ENCODE peak calls at places on chromosomes 13 and 19, in eight cellular contexts. R is IMR-90, C is gastrocnemius medialis, T is Caco-2, W is SK-N-SH, U is ovary, S is heart right ventricle, Y is uterus. H is an unnamed sample.

GRCh38 chr13:85508683-85509329 is 290.4 kb downstream of the SLITRK6 start:
- DNase-seq in R (no peak), C (no peak), T (peak), W (no peak), U (no peak), S (no peak), Y (no peak), H (no peak)

GRCh38 chr13:112835796-112836195 is 133.2 kb upstream of the MCF2L start:
- DNase-seq in R (no peak), C (no peak), T (no peak), W (no peak), U (no peak), S (no peak), Y (no peak), H (no peak)

GRCh38 chr19:43152217-43152616 is 34.1 kb downstream of the PSG5 start:
- DNase-seq in R (peak), C (no peak), T (peak), W (no peak), U (no peak), S (no peak), Y (no peak), H (peak)

GRCh38 chr19:19405919-19406877 is 723 bp downstream of the GATAD2A start:
- DNase-seq in R (peak), C (no peak), T (peak), W (peak), U (peak), S (peak), Y (peak), H (peak)

GRCh38 chr19:46466536-46467199 is 4.7 kb downstream of the PNMA8A start:
- DNase-seq in R (peak), C (no peak), T (no peak), W (no peak), U (peak), S (peak), Y (peak), H (no peak)

GRCh38 chr19:50975766-50976165 is 6.4 kb upstream of the KLK6 start:
- DNase-seq in R (no peak), C (no peak), T (peak), W (no peak), U (no peak), S (no peak), Y (no peak), H (peak)

GRCh38 chr19:4642625-4643024 is 3.3 kb downstream of the TNFAIP8L1 start:
- DNase-seq in R (no peak), C (no peak), T (no peak), W (no peak), U (no peak), S (no peak), Y (no peak), H (no peak)

GRCh38 chr19:15471639-15472101 is 7.3 kb upstream of the RASAL3 start:
- DNase-seq in R (no peak), C (no peak), T (no peak), W (peak), U (no peak), S (no peak), Y (no peak), H (no peak)

GRCh38 chr19:2055871-2056809 is 5.1 kb upstream of the MKNK2 start:
- DNase-seq in R (peak), C (peak), T (no peak), W (peak), U (peak), S (peak), Y (peak), H (no peak)

GRCh38 chr19:19385900-19386339 is 19.6 kb upstream of the GATAD2A start:
- DNase-seq in R (no peak), C (no peak), T (no peak), W (no peak), U (no peak), S (no peak), Y (peak), H (no peak)

GRCh38 chr19:28485300-28485699 is 727.7 kb downstream of the UQCRFS1 start:
- DNase-seq in R (no peak), C (peak), T (no peak), W (no peak), U (no peak), S (no peak), Y (no peak), H (peak)

GRCh38 chr13:52011690-52012511 is at the start of gene ALG11:
- DNase-seq in R (peak), C (peak), T (peak), W (peak), U (peak), S (peak), Y (peak), H (peak)

GRCh38 chr19:12880551-12881171 is 588 bp downstream of the DNASE2 start:
- DNase-seq in R (peak), C (no peak), T (no peak), W (no peak), U (no peak), S (peak), Y (peak), H (no peak)

GRCh38 chr19:31214997-31215396 is 134.2 kb downstream of the TSHZ3 start:
- DNase-seq in R (no peak), C (no peak), T (no peak), W (no peak), U (no peak), S (no peak), Y (no peak), H (no peak)

GRCh38 chr13:28012896-28013295 is 24.4 kb upstream of the URAD start:
- DNase-seq in R (no peak), C (no peak), T (no peak), W (no peak), U (no peak), S (no peak), Y (no peak), H (no peak)

GRCh38 chr13:76879211-76879875 is 6.9 kb downstream of the KCTD12 start:
- DNase-seq in R (peak), C (peak), T (no peak), W (peak), U (peak), S (peak), Y (peak), H (no peak)

GRCh38 chr19:37983916-37984315 is 76.9 kb downstream of the SIPA1L3 start:
- DNase-seq in R (no peak), C (no peak), T (no peak), W (no peak), U (no peak), S (no peak), Y (no peak), H (no peak)

GRCh38 chr13:34076319-34076718 is 258.4 kb downstream of the RFC3 start:
- DNase-seq in R (no peak), C (no peak), T (no peak), W (no peak), U (no peak), S (no peak), Y (no peak), H (no peak)

GRCh38 chr19:50906217-50906616 is 5.0 kb downstream of the KLK4 start:
- DNase-seq in R (no peak), C (no peak), T (peak), W (peak), U (no peak), S (no peak), Y (no peak), H (peak)

GRCh38 chr19:29194658-29195057 is 18.3 kb downstream of the UQCRFS1 start:
- DNase-seq in R (no peak), C (no peak), T (no peak), W (no peak), U (no peak), S (no peak), Y (no peak), H (no peak)

GRCh38 chr19:35987571-35987896 is 7.5 kb upstream of the SDHAF1 start:
- DNase-seq in R (no peak), C (no peak), T (no peak), W (no peak), U (no peak), S (no peak), Y (no peak), H (no peak)

GRCh38 chr19:47187023-47187655 is 43.9 kb downstream of the BBC3 start:
- DNase-seq in R (no peak), C (no peak), T (no peak), W (peak), U (no peak), S (no peak), Y (no peak), H (no peak)

GRCh38 chr13:75279834-75280369 is 202.1 kb downstream of the TBC1D4 start:
- DNase-seq in R (no peak), C (no peak), T (peak), W (no peak), U (no peak), S (no peak), Y (no peak), H (no peak)

GRCh38 chr13:111210945-111211469 is 95.9 kb downstream of the ARHGEF7 start:
- DNase-seq in R (no peak), C (no peak), T (no peak), W (no peak), U (no peak), S (no peak), Y (no peak), H (no peak)

GRCh38 chr19:530133-531008 is 1.2 kb upstream of the CDC34 start:
- DNase-seq in R (no peak), C (no peak), T (no peak), W (no peak), U (peak), S (no peak), Y (peak), H (no peak)

GRCh38 chr19:4061178-4061682 is 5.5 kb downstream of the ZBTB7A start:
- DNase-seq in R (no peak), C (peak), T (no peak), W (no peak), U (peak), S (peak), Y (peak), H (peak)

GRCh38 chr19:38483016-38483630 is 49.6 kb downstream of the RYR1 start:
- DNase-seq in R (no peak), C (no peak), T (no peak), W (peak), U (no peak), S (no peak), Y (no peak), H (no peak)

GRCh38 chr19:50739132-50739746 is 16.1 kb downstream of the CLEC11A start:
- DNase-seq in R (no peak), C (no peak), T (no peak), W (no peak), U (no peak), S (no peak), Y (no peak), H (no peak)

GRCh38 chr13:96053003-96053703 is at the start of gene UGGT2:
- DNase-seq in R (peak), C (peak), T (peak), W (peak), U (peak), S (peak), Y (peak), H (peak)

GRCh38 chr13:48244159-48244558 is 11.2 kb downstream of the ITM2B start:
- DNase-seq in R (no peak), C (no peak), T (no peak), W (no peak), U (no peak), S (no peak), Y (no peak), H (no peak)
- TF ChIP-seq CTCF in R (no peak), C (no peak), T (no peak), W (no peak), U (no peak), S (no peak), Y (no peak), H (no peak)

GRCh38 chr13:105334211-105334610 is 1201.3 kb downstream of the EFNB2 start:
- DNase-seq in R (peak), C (no peak), T (no peak), W (no peak), U (no peak), S (no peak), Y (no peak), H (no peak)
- TF ChIP-seq CTCF in R (no peak), C (no peak), T (no peak), W (no peak), U (no peak), S (no peak), Y (no peak), H (no peak)

GRCh38 chr19:57465680-57466381 is 8.9 kb upstream of the VN1R1 start:
- DNase-seq in R (peak), C (no peak), T (peak), W (peak), U (no peak), S (no peak), Y (no peak), H (peak)
- TF ChIP-seq CTCF in R (peak), C (no peak), T (peak), W (peak), U (no peak), S (peak), Y (no peak), H (peak)

DNA sequence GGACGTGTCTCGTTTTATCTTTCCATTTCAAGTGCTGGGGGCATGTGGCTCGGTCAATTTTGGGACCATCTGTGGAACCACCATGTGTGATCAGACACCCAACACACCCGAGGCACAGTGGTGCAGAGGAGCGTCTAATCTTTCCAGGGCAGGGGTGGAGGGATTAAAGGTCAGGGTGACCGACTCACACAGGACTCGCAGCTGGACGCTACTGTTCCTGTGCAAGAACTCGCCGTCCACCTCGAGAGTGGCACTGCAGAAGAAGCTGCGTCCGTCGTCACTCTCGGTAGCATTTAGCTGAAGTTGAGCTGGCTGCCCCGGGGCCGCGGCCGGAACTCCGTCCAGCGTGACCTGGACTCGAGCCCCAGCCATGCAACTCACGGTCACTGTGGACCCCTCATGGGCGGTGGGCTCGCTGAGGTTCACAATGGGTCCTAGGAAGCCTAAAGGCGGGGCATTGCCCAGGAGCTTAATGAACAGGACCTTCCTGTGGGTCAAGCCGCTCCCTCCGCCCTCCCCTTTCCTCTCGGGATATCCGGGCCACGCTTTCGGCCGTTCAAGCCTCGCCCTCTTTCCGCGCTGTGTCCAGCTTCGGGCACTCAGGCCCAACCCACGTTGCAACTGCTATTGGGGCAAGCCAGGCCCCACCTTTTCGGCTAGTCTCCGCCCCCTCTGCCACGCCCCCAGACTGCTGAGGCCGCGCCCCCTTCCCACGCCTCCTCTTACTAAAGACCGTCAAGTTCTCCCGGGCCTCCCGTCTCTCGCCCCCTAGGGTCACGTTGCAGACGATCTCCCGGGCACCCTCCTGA is 1.2 kb upstream of the RAVER1 start:
- DNase-seq in R (peak), C (peak), T (peak), W (peak), U (peak), S (peak), Y (peak), H (peak)
- TF ChIP-seq CTCF in R (no peak), C (no peak), T (no peak), W (peak), U (no peak), S (no peak), Y (no peak), H (no peak)

GRCh38 chr19:5865772-5866171 is 4.6 kb downstream of the FUT5 start:
- DNase-seq in R (no peak), C (no peak), T (no peak), W (peak), U (no peak), S (no peak), Y (no peak), H (no peak)

GRCh38 chr19:5867201-5868136 is 2.9 kb downstream of the FUT5 start:
- DNase-seq in R (no peak), C (no peak), T (no peak), W (no peak), U (no peak), S (no peak), Y (no peak), H (no peak)

GRCh38 chr19:5863030-5863665 is 7.2 kb downstream of the FUT5 start:
- DNase-seq in R (no peak), C (no peak), T (no peak), W (peak), U (no peak), S (no peak), Y (no peak), H (no peak)

GRCh38 chr19:5864013-5864720 is 6.2 kb downstream of the FUT5 start:
- DNase-seq in R (no peak), C (no peak), T (no peak), W (peak), U (no peak), S (no peak), Y (no peak), H (no peak)

DNA sequence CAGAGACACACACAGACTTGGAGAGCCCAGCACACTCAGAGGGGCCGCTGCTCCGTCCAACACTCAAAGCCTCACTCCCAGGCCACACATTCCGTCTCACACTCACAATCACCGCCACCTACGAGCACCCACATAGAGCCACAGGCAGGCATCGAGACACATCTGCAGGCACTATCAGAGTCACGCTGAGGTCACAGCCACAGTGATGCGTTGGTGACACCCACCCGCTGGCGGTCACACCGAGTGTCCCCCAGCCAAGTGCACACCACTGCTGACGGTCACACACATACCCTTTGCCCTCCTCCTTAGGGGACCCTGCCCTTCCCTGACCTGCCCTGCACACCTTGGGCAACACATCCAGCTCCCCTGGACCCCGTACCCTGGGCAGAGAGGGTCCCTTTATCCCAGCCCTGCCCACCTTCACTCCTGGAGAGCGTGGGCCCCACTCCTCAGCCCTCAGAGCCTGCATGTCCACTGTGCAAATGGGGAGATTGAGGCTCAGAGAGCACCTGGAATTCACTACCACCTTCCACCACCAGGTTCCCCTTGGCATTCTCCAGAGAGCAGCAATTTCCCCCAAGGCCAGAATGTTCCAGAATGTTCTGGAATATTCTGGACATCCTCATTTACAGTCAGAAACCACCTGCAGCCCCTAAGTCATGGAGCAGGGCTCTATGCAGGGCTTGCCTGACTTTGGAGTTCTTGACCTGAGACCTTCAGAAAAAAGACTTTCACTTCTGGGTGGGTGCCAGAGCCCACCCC is 5.4 kb downstream of the FUT5 start:
- DNase-seq in R (no peak), C (no peak), T (no peak), W (peak), U (no peak), S (no peak), Y (no peak), H (no peak)
- TF ChIP-seq CTCF in R (peak), C (no peak), T (peak), W (peak), U (no peak), S (no peak), Y (no peak), H (no peak)